ENCODE peak calls at places on chromosomes 13 and 19, in five cellular contexts. Y, T, C, S and D are unnamed samples.
A peak's percentile ranks its signal among the peaks of the same experiment; 100 is the strongest.

GRCh38 chr19:46603752-46604241 is 2.7 kb downstream of the CALM3 start:
- DNase-seq in T (no peak), Y (no peak), C (peak; percentile 69), S (no peak), D (no peak)

GRCh38 chr19:11693505-11694499 is 44.9 kb downstream of the ZNF823 start:
- DNase-seq in Y (peak; percentile 49), C (no peak), S (peak; percentile 75), T (no peak), D (peak; percentile 73)

GRCh38 chr13:40786568-40786996 is 2.8 kb upstream of the SLC25A15 start:
- DNase-seq in S (peak; percentile 8), Y (no peak), T (no peak), C (peak; percentile 45), D (peak; percentile 28)

GRCh38 chr19:14433454-14434156 is 499 bp downstream of the PKN1 start:
- DNase-seq in S (no peak), T (no peak), C (no peak), Y (no peak), D (no peak)

GRCh38 chr13:93861818-93862217 is 617.7 kb downstream of the DCT start:
- DNase-seq in S (no peak), C (no peak), Y (no peak), T (no peak), D (peak; percentile 93)

GRCh38 chr13:109026266-109026665 is 396.9 kb downstream of the MYO16 start:
- DNase-seq in C (no peak), S (peak; percentile 37), T (no peak), Y (no peak), D (no peak)

GRCh38 chr13:19023115-19023514 is 158.5 kb downstream of the TUBA3C start:
- DNase-seq in C (no peak), T (no peak), S (no peak), Y (no peak), D (no peak)

GRCh38 chr19:1455002-1455335 is 5.0 kb downstream of the APC2 start:
- DNase-seq in Y (no peak), C (no peak), T (no peak), S (no peak), D (no peak)

GRCh38 chr13:27293873-27294515 is 23.4 kb downstream of the RASL11A start:
- DNase-seq in C (peak; percentile 16), S (no peak), T (no peak), Y (no peak), D (no peak)

GRCh38 chr13:31733709-31734108 is 5.6 kb upstream of the RXFP2 start:
- DNase-seq in T (no peak), Y (no peak), S (no peak), C (no peak), D (no peak)

GRCh38 chr13:44259045-44260042 is 114.3 kb upstream of the SERP2 start:
- DNase-seq in Y (no peak), S (no peak), C (no peak), T (no peak), D (peak; percentile 89)

GRCh38 chr13:29799041-29799440 is 51.4 kb downstream of the UBL3 start:
- DNase-seq in T (no peak), S (no peak), Y (no peak), C (no peak), D (no peak)

GRCh38 chr13:41588899-41589298 is 131.5 kb downstream of the RGCC start:
- DNase-seq in T (no peak), C (no peak), Y (peak; percentile 93), S (no peak), D (peak; percentile 75)

GRCh38 chr19:33052352-33052972 is 12.2 kb downstream of the RHPN2 start:
- DNase-seq in Y (no peak), S (no peak), T (no peak), C (no peak), D (no peak)

GRCh38 chr13:99197257-99197651 is 3.4 kb upstream of the UBAC2 start:
- DNase-seq in Y (no peak), T (no peak), C (no peak), S (no peak), D (no peak)

GRCh38 chr13:51111174-51111573 is at the start of gene C13orf42:
- DNase-seq in T (no peak), C (no peak), S (no peak), Y (no peak), D (no peak)

GRCh38 chr19:19823916-19824315 is 2.4 kb upstream of the ZNF506 start:
- DNase-seq in T (no peak), C (no peak), Y (no peak), S (no peak), D (no peak)

GRCh38 chr19:9640956-9641355 is 19.9 kb upstream of the ZNF561 start:
- DNase-seq in C (no peak), Y (no peak), T (no peak), S (no peak), D (no peak)

GRCh38 chr13:89965252-89965651 is 1382.2 kb upstream of the MIR17HG start:
- DNase-seq in T (no peak), Y (no peak), S (no peak), C (no peak), D (no peak)

GRCh38 chr13:21043898-21044297 is 17.5 kb downstream of the LATS2 start:
- DNase-seq in T (no peak), C (no peak), S (no peak), Y (peak; percentile 36), D (peak; percentile 60)

GRCh38 chr19:45424191-45425058 is 708 bp upstream of the ERCC1 start:
- DNase-seq in Y (peak; percentile 84), S (peak; percentile 86), C (no peak), T (peak; percentile 33), D (peak; percentile 91)

GRCh38 chr13:113329656-113330312 is 32.7 kb downstream of the LAMP1 start:
- DNase-seq in C (no peak), S (no peak), T (no peak), Y (no peak), D (no peak)

GRCh38 chr19:5823579-5824281 is 15.8 kb downstream of the FUT6 start:
- DNase-seq in C (no peak), S (peak; percentile 74), Y (no peak), T (peak; percentile 36), D (no peak)

DNA sequence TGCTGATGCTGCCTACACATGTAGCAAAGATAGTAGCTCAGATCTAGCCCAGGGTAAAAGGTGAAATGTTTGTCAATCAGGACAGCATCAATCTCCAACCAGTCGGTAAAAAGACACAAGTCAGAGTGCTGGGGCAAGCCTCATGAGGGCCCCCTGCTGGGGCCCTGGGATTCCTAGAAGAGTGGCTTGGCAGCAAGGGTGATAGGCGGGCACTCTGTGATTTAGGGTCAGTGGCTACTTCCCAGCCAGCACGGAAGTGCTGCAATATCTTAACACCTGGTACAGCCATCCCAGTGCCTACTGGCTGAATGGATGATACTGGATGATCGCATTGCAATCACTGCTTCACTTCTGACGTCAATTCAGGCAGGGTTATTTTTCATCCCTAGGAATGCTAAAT is 432.2 kb downstream of the FGF9 start:
- DNase-seq in T (no peak), Y (no peak), S (no peak), C (no peak), D (no peak)
- TF ChIP-seq CTCF in T (no peak), Y (no peak), S (no peak), C (no peak), D (no peak)

GRCh38 chr19:18192673-18193387 is at the start of gene MPV17L2:
- DNase-seq in Y (peak; percentile 100), S (peak; percentile 100), C (peak; percentile 100), T (peak; percentile 95), D (peak; percentile 100)
- TF ChIP-seq CTCF in Y (no peak), S (no peak), C (no peak), T (no peak), D (no peak)

GRCh38 chr13:39776439-39776838 is 121.0 kb downstream of the COG6 start:
- DNase-seq in S (no peak), C (no peak), Y (peak; percentile 33), T (no peak), D (peak; percentile 92)

GRCh38 chr13:39773833-39774232 is 118.4 kb downstream of the COG6 start:
- DNase-seq in T (no peak), C (no peak), S (no peak), Y (no peak), D (peak; percentile 73)

GRCh38 chr13:39777021-39777420 is 121.6 kb downstream of the COG6 start:
- DNase-seq in C (no peak), T (no peak), Y (no peak), S (no peak), D (peak; percentile 35)

GRCh38 chr13:39779337-39780270 is 124.1 kb downstream of the COG6 start:
- DNase-seq in C (no peak), T (no peak), S (no peak), Y (no peak), D (peak; percentile 80)

DNA sequence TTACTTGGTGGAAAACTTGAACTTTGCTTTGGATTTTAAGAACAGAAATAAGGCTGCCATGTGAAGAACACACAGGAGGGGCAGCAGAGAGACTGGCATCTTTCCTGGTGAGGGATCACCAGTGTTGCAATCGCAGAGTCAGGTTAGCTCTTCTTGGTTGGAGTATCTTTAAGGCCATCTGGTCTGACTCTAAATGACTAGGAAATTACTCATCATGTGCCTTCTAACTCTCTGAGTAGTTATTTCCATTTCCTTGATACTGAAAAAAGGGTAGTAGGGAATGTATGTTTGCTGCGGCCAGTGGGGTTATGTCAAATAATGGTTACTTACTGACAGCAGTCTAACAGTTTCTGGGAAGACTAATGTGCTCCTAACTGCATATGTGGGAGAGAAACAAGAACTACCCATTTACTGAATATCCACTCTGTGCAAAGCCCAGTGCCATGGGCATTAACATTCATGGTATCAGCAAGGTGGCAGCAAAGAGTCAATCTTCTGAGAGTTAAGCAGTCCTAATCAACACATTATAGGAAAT is 122.1 kb downstream of the COG6 start:
- DNase-seq in C (no peak), S (no peak), Y (peak; percentile 52), T (no peak), D (peak; percentile 88)
- TF ChIP-seq CTCF in C (no peak), S (peak; percentile 42), Y (peak; percentile 66), T (peak; percentile 25), D (peak; percentile 79)

DNA sequence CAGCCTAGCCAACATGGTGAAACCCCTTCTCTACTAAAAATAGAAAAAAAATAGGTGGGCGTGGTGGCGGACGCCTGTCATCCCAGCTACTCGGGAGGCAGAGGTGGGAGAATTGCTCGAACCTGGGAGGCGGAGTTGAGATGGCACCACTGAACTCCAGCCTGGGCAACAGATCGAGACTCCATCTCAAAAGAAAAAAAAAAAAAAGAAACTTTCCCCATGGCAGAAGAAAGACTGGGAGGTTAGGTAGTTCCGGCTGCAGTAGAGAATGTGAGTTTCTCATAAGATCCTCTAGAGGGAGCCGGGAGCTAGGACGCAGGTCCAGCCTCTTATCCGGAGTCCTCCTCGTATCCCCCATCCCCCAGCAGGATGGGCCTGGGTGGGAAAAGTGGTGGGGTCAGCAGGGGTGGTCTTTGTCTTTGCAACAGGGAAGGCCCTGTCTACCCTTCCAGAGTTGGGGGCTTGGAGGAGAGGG is 13.2 kb upstream of the CREB3L3 start:
- DNase-seq in Y (no peak), C (no peak), S (peak; percentile 75), T (peak; percentile 36), D (peak; percentile 38)
- TF ChIP-seq CTCF in Y (peak; percentile 83), C (peak; percentile 38), S (peak; percentile 63), T (peak; percentile 64), D (peak; percentile 82)

DNA sequence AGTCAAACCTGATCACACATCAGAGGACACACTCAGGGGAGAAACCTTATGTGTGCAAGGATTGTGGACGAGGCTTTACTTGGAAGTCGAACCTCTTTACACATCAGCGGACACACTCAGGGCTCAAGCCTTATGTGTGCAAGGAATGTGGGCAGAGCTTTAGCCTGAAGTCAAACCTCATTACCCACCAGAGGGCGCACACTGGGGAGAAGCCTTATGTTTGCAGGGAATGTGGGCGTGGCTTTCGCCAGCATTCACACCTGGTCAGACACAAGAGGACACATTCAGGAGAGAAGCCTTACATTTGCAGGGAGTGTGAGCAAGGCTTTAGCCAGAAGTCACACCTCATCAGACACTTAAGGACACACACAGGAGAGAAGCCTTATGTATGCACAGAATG is 8.2 kb upstream of the ZNF527 start:
- DNase-seq in S (peak; percentile 79), T (no peak), Y (no peak), C (no peak), D (no peak)
- TF ChIP-seq CTCF in S (peak; percentile 74), T (peak; percentile 15), Y (no peak), C (no peak), D (peak; percentile 34)